ENCODE peak calls at places on chromosomes 16 and 17, in nine cellular contexts. F is ureter, P is fibroblast of the aortic adventitia, E is BE2C, N is amniotic stem cell, M is neural progenitor cell, B is ovary, W is OCI-LY7, G is breast epithelium. O is an unnamed sample.

GRCh38 chr17:3956558-3956957 is 7.7 kb downstream of the ATP2A3 start:
- DNase-seq in P (no peak), E (no peak), G (no peak), N (no peak), B (no peak), F (no peak), W (peak), M (no peak), O (no peak)

GRCh38 chr16:49092704-49093103 is 188.9 kb downstream of the CBLN1 start:
- DNase-seq in N (no peak), G (no peak), B (no peak), M (no peak), F (no peak), W (no peak), P (no peak), E (no peak), O (no peak)

GRCh38 chr17:14303343-14304221 is 2.7 kb downstream of the HS3ST3B1 start:
- DNase-seq in P (peak), E (no peak), N (no peak), W (no peak), F (no peak), B (no peak), M (peak), G (no peak), O (no peak)

GRCh38 chr16:81921415-81921814 is 89.9 kb downstream of the SDR42E1 start:
- DNase-seq in B (no peak), F (no peak), M (no peak), W (no peak), N (no peak), P (no peak), E (no peak), G (no peak), O (no peak)

GRCh38 chr17:66272699-66273390 is 29.6 kb upstream of the PRKCA start:
- DNase-seq in N (peak), M (no peak), F (no peak), P (peak), W (no peak), B (peak), G (no peak), E (no peak), O (no peak)

GRCh38 chr16:84548508-84548907 is 44.0 kb upstream of the MEAK7 start:
- DNase-seq in P (no peak), N (no peak), F (no peak), G (no peak), W (no peak), B (no peak), E (no peak), M (no peak), O (no peak)

GRCh38 chr17:74646231-74646630 is 22.7 kb upstream of the CD300E start:
- DNase-seq in B (no peak), F (no peak), W (peak), E (no peak), G (no peak), N (no peak), M (no peak), P (no peak), O (no peak)

GRCh38 chr17:3695129-3695722 is 729 bp downstream of the P2RX5 start:
- DNase-seq in M (no peak), N (no peak), B (no peak), P (no peak), E (no peak), W (peak), G (no peak), F (no peak), O (no peak)

GRCh38 chr17:38701504-38702165 is 3.4 kb upstream of the MLLT6 start:
- DNase-seq in N (no peak), M (no peak), E (no peak), B (peak), F (no peak), G (no peak), W (peak), P (peak), O (no peak)

GRCh38 chr16:29806641-29807425 is 504 bp downstream of the MAZ start:
- DNase-seq in M (peak), P (no peak), E (peak), F (peak), B (peak), W (peak), G (no peak), N (no peak), O (no peak)

GRCh38 chr16:1812732-1813163 is 13.9 kb downstream of the HAGH start:
- DNase-seq in B (peak), G (peak), F (no peak), N (peak), P (peak), M (peak), W (peak), E (peak), O (peak)

GRCh38 chr17:42252528-42253172 is 23.5 kb downstream of the STAT5B start:
- DNase-seq in P (no peak), M (no peak), G (no peak), W (no peak), B (no peak), E (no peak), N (no peak), F (no peak), O (no peak)

GRCh38 chr16:84685210-84685609 is 14.6 kb upstream of the USP10 start:
- DNase-seq in F (no peak), M (no peak), E (no peak), B (no peak), W (no peak), G (no peak), N (no peak), P (no peak), O (no peak)

GRCh38 chr17:76678330-76678729 is 32.4 kb downstream of the MXRA7 start:
- DNase-seq in G (no peak), W (no peak), P (no peak), M (no peak), F (no peak), E (no peak), B (no peak), N (no peak), O (no peak)

GRCh38 chr17:81513669-81514484 is 1.3 kb upstream of the ACTG1 start:
- DNase-seq in G (peak), F (peak), W (peak), M (peak), N (peak), P (peak), B (peak), E (peak), O (peak)

GRCh38 chr16:85498607-85499006 is 114.5 kb upstream of the GSE1 start:
- DNase-seq in B (no peak), G (no peak), F (no peak), E (no peak), N (no peak), W (peak), P (no peak), M (no peak), O (no peak)

GRCh38 chr16:60127196-60127595 is 1393.1 kb upstream of the GOT2 start:
- DNase-seq in G (no peak), P (no peak), B (no peak), F (no peak), N (no peak), E (no peak), M (no peak), W (no peak), O (no peak)

GRCh38 chr16:11258553-11259287 is 2.7 kb upstream of the SOCS1 start:
- DNase-seq in N (no peak), W (peak), G (peak), M (no peak), F (no peak), B (no peak), E (no peak), P (peak), O (no peak)

GRCh38 chr17:34367486-34368270 is 4.6 kb upstream of the CCL1 start:
- DNase-seq in E (no peak), W (no peak), F (no peak), P (no peak), B (no peak), M (no peak), N (no peak), G (no peak), O (no peak)